ENCODE peak calls at places on chromosome X, in four cellular contexts. W is HepG2, C is K562, I is GM12878. B is an unnamed sample.

GRCh38 chrX:132023896-132024386 is 839 bp downstream of the STK26 start:
- DNase-seq in I (no peak), W (no peak), C (peak), B (peak)

GRCh38 chrX:51742586-51742985 is 656 bp upstream of the GSPT2 start:
- DNase-seq in I (no peak), C (no peak), W (no peak), B (no peak)

GRCh38 chrX:23828894-23829293 is 45.9 kb downstream of the SAT1 start:
- DNase-seq in W (no peak), I (no peak), C (no peak), B (no peak)

GRCh38 chrX:37998586-37999267 is 7.6 kb upstream of the SYTL5 start:
- DNase-seq in I (no peak), C (no peak), W (no peak), B (no peak)

GRCh38 chrX:118116308-118117068 is at the start of gene KLHL13:
- DNase-seq in I (no peak), C (peak), W (no peak), B (peak)

GRCh38 chrX:110086916-110087484 is 84.1 kb downstream of the TMEM164 start:
- DNase-seq in W (peak), I (no peak), C (peak), B (no peak)

GRCh38 chrX:101287402-101287801 is 3.7 kb downstream of the TAF7L start:
- DNase-seq in I (peak), W (peak), C (peak), B (no peak)

GRCh38 chrX:49193542-49193964 is 6.4 kb downstream of the SYP start:
- DNase-seq in I (no peak), W (no peak), C (no peak), B (no peak)

GRCh38 chrX:115372026-115372610 is 82.6 kb downstream of the LUZP4 start:
- DNase-seq in I (no peak), C (no peak), W (no peak), B (no peak)

GRCh38 chrX:36859231-36859630 is 148.9 kb upstream of the FAM47C start:
- DNase-seq in I (no peak), C (no peak), W (no peak), B (no peak)

GRCh38 chrX:104166735-104167436 is 633 bp downstream of the FAM199X start:
- DNase-seq in W (no peak), C (peak), I (no peak), B (no peak)

GRCh38 chrX:48927736-48928382 is 9.0 kb upstream of the PIM2 start:
- DNase-seq in W (no peak), C (no peak), I (no peak), B (no peak)

GRCh38 chrX:40646489-40647306 is 663 bp downstream of the CXorf38 start:
- DNase-seq in I (no peak), C (peak), W (no peak), B (no peak)

GRCh38 chrX:53279296-53280237 is 1.8 kb downstream of the IQSEC2 start:
- DNase-seq in I (no peak), W (no peak), C (peak), B (no peak)

GRCh38 chrX:8179653-8180052 is 8.6 kb upstream of the VCX2 start:
- DNase-seq in C (no peak), W (no peak), I (no peak), B (no peak)

GRCh38 chrX:69066021-69066757 is 99.1 kb downstream of the PJA1 start:
- DNase-seq in C (no peak), W (no peak), I (no peak), B (peak)
- TF ChIP-seq CBX5 in C (no peak), W (no peak), I (no peak), B (no peak)

GRCh38 chrX:15269618-15270521 is at the start of gene ASB9:
- DNase-seq in C (peak), W (peak), I (no peak), B (no peak)
- TF ChIP-seq CBX5 in C (no peak), W (no peak), I (no peak), B (no peak)

GRCh38 chrX:106612403-106612789 is 618 bp downstream of the RADX start:
- DNase-seq in W (peak), I (no peak), C (no peak), B (no peak)
- TF ChIP-seq CBX5 in W (no peak), I (no peak), C (no peak), B (no peak)

DNA sequence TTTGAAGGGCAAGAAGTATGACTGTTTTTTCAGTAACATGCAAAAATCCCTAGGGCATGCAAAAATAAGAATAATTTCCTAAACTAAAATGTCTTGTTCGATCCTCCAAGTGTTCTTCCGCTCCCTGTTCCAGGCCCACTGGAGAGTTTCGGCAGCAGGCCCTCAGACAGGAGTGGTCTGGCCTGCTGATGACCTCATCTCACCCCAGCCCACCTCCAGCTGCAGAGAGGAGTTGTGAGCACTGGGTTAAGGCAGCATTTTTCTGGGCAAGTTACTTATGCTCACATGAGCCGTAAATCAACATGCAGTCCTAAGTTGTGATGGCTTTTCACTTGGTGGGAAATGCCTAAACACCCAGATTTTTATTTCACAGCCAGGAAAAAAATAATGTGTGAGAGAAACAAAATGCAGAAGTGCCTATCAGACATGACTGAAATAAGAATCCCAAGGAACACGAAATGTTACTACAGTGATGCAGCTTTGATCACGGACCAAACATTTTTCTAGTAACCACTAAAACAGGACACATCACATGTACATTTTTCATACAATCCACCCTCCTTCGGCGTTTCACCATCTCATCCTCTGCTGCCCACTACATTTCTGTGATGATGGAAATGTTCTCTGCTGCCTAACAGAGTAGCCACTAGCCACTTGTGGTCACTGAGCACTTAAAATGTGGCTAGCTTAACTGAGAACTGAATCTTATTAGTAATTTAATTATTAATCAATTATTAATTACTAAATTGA is 153.3 kb upstream of the TBL1X start:
- DNase-seq in W (no peak), I (no peak), C (no peak), B (no peak)
- TF ChIP-seq CBX5 in W (no peak), I (no peak), C (no peak), B (no peak)

GRCh38 chrX:154436597-154437397 is at the start of gene GDI1:
- DNase-seq in I (no peak), W (no peak), C (peak), B (no peak)

GRCh38 chrX:154439841-154440240 is 2.9 kb downstream of the GDI1 start:
- DNase-seq in C (no peak), W (no peak), I (no peak), B (no peak)

GRCh38 chrX:154437398-154437752 is 421 bp downstream of the GDI1 start:
- DNase-seq in C (no peak), W (no peak), I (no peak), B (no peak)

GRCh38 chrX:154436290-154436596 is 711 bp upstream of the GDI1 start:
- DNase-seq in C (no peak), I (no peak), W (no peak), B (no peak)

DNA sequence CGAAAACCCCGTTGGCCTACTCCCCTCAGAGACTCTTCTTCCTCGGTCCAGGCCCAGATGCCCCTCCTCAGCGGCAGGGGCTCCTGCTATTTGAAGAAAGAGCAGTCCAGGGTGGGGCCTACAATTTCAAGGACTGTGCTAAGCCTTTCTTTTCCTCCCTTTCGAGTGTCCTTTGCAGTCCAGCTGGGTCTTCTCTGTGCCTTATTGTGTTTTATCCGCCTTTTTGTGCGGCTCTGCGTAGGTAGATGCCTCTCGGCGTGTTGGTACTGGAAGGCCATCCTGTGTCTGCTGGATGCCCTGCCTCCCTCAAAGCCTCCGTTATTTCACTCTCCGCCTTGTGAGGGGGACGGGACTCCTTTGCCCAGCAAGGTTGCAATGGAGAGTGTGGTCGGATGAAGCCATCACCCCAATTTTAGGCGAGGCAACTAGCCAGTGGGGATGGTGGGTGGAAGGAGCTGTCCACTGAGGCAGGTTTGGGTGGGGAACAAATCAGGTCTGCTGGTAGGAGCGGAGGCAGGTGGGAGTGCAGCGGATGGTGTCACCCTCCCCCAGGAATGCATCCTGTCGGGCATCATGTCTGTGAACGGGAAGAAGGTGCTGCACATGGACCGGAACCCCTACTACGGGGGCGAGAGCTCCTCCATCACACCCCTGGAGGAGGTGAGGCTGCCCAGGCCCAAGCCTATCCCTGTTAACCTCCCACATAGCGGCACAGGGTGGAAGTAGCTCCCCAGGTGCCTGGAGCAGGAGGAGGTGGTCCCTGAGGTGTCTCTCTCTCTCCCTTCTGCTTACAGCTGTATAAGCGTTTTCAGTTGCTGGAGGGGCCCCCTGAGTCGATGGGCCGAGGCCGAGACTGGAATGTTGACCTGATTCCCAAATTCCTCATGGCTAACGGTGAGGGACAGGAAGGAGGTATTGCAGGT is 1.3 kb downstream of the GDI1 start:
- DNase-seq in W (no peak), C (no peak), I (no peak), B (no peak)
- TF ChIP-seq CBX5 in W (no peak), C (no peak), I (no peak), B (no peak)

GRCh38 chrX:145609951-145610511 is 207.6 kb upstream of the SLITRK2 start:
- DNase-seq in I (no peak), C (no peak), W (no peak), B (no peak)
- TF ChIP-seq CBX5 in I (no peak), C (no peak), W (no peak), B (no peak)

GRCh38 chrX:16462912-16463311 is 187.0 kb upstream of the S100G start:
- DNase-seq in C (no peak), I (no peak), W (no peak), B (no peak)
- TF ChIP-seq CBX5 in C (no peak), I (no peak), W (no peak), B (no peak)

GRCh38 chrX:65528705-65529340 is 5.8 kb downstream of the LAS1L start:
- DNase-seq in W (no peak), C (peak), I (no peak), B (peak)
- TF ChIP-seq CBX5 in W (no peak), C (no peak), I (no peak), B (no peak)

DNA sequence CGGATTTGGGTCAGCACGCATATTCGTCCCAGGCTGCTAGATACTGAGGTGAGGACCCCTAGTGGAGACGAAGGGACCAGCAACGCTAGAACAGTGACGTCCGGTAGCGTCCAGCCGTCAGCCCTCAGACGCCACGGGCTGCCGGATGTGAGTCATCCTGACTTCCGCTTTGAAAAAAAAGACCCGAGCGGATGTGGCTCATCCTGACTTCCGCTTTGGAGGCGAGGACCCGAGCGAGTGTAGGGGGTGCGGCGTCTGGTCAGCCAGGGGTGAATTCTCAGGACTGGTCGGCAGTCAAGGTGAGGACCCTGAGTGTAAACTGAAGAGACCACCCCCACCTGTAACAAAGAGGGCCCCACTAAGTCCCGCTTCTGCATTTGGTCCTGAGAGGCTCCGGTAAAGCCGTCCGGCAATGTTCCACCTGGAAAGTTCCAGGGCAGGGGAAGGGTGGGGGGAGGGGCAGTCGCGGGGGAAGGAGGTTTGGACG is at the start of gene MAGEB2:
- DNase-seq in C (peak), I (no peak), W (no peak), B (no peak)
- TF ChIP-seq CBX5 in C (no peak), I (no peak), W (no peak), B (no peak)

GRCh38 chrX:42710452-42710851 is 67.5 kb downstream of the PPP1R2C start:
- DNase-seq in C (no peak), W (no peak), I (no peak), B (no peak)
- TF ChIP-seq CBX5 in C (no peak), W (no peak), I (no peak), B (no peak)